ENCODE peak calls at places on chromosome 17, in six cellular contexts. C, A, M, U, F and L are unnamed samples.

GRCh38 chr17:77151236-77151635 is 10.5 kb downstream of the SEC14L1 start:
- DNase-seq in C (no peak), A (no peak), M (no peak), U (no peak), F (no peak), L (no peak)

GRCh38 chr17:61465550-61466237 is 13.5 kb downstream of the TBX4 start:
- DNase-seq in C (no peak), A (no peak), M (no peak), U (no peak), F (no peak), L (no peak)

GRCh38 chr17:21129023-21129681 is 2.4 kb downstream of the DHRS7B start:
- DNase-seq in C (no peak), A (no peak), M (no peak), U (peak; percentile 59), F (peak; percentile 65), L (peak; percentile 14)

GRCh38 chr17:78995761-78996451 is 13.7 kb downstream of the CANT1 start:
- DNase-seq in C (no peak), A (peak; percentile 37), M (peak; percentile 59), U (peak; percentile 16), F (no peak), L (no peak)

GRCh38 chr17:57582881-57583756 is 162.0 kb downstream of the CCDC182 start:
- DNase-seq in C (no peak), A (no peak), M (no peak), U (no peak), F (no peak), L (peak; percentile 53)

GRCh38 chr17:31405941-31406371 is 14.5 kb downstream of the RAB11FIP4 start:
- DNase-seq in C (no peak), A (peak; percentile 18), M (no peak), U (no peak), F (no peak), L (peak; percentile 38)

GRCh38 chr17:3213587-3213986 is 6.1 kb downstream of the OR1A1 start:
- DNase-seq in C (no peak), A (no peak), M (no peak), U (no peak), F (peak; percentile 1), L (no peak)

GRCh38 chr17:33234930-33235685 is 58.0 kb downstream of the ASIC2 start:
- DNase-seq in C (no peak), A (no peak), M (peak; percentile 73), U (peak; percentile 89), F (no peak), L (no peak)

GRCh38 chr17:80481284-80482057 is 5.1 kb upstream of the NPTX1 start:
- DNase-seq in C (no peak), A (no peak), M (no peak), U (no peak), F (no peak), L (no peak)

GRCh38 chr17:44473367-44473766 is 29.8 kb downstream of the GPATCH8 start:
- DNase-seq in C (no peak), A (no peak), M (no peak), U (peak; percentile 34), F (no peak), L (no peak)

GRCh38 chr17:78276098-78276497 is 44.7 kb downstream of the TMEM235 start:
- DNase-seq in C (no peak), A (no peak), M (no peak), U (no peak), F (no peak), L (no peak)

GRCh38 chr17:37110816-37111215 is 162.1 kb downstream of the AATF start:
- DNase-seq in C (no peak), A (no peak), M (no peak), U (no peak), F (no peak), L (no peak)

GRCh38 chr17:13393841-13394710 is 207.7 kb downstream of the HS3ST3A1 start:
- DNase-seq in C (no peak), A (no peak), M (no peak), U (peak; percentile 31), F (peak; percentile 34), L (no peak)

GRCh38 chr17:59620064-59620359 is 317 bp downstream of the CLTC start:
- DNase-seq in C (no peak), A (no peak), M (no peak), U (no peak), F (no peak), L (no peak)

GRCh38 chr17:67477687-67478086 is 100.6 kb downstream of the PITPNC1 start:
- DNase-seq in C (peak; percentile 50), A (no peak), M (no peak), U (peak; percentile 83), F (no peak), L (no peak)

GRCh38 chr17:31320791-31321190 is 631 bp downstream of the EVI2A start:
- DNase-seq in C (no peak), A (no peak), M (no peak), U (no peak), F (no peak), L (no peak)

GRCh38 chr17:67942810-67943209 is 53.5 kb downstream of the C17orf58 start:
- DNase-seq in C (no peak), A (no peak), M (peak; percentile 4), U (no peak), F (no peak), L (peak; percentile 16)

GRCh38 chr17:56754523-56755208 is 79.1 kb downstream of the C17orf67 start:
- DNase-seq in C (no peak), A (no peak), M (no peak), U (peak; percentile 56), F (peak; percentile 74), L (no peak)

GRCh38 chr17:5226940-5227878 is 7.5 kb downstream of the SCIMP start:
- DNase-seq in C (peak; percentile 67), A (no peak), M (no peak), U (no peak), F (no peak), L (no peak)

GRCh38 chr17:64148017-64148631 is 18.2 kb upstream of the ERN1 start:
- DNase-seq in C (no peak), A (no peak), M (no peak), U (peak; percentile 6), F (no peak), L (peak; percentile 33)

GRCh38 chr17:68993112-68993511 is 37.9 kb upstream of the ABCA8 start:
- DNase-seq in C (no peak), A (no peak), M (no peak), U (peak; percentile 22), F (no peak), L (no peak)

GRCh38 chr17:83103200-83103937 is 24.0 kb downstream of the METRNL start:
- DNase-seq in C (no peak), A (no peak), M (no peak), U (peak; percentile 49), F (peak; percentile 76), L (peak; percentile 38)

GRCh38 chr17:35183332-35183731 is 10.9 kb downstream of the SLC35G3 start:
- DNase-seq in C (no peak), A (no peak), M (no peak), U (no peak), F (no peak), L (no peak)

GRCh38 chr17:27263386-27263785 is 30.5 kb upstream of the WSB1 start:
- DNase-seq in C (no peak), A (no peak), M (no peak), U (no peak), F (no peak), L (no peak)

GRCh38 chr17:72542317-72542716 is 421.5 kb downstream of the SOX9 start:
- DNase-seq in C (no peak), A (no peak), M (no peak), U (no peak), F (no peak), L (no peak)

GRCh38 chr17:8123695-8124349 is at the start of gene HES7:
- DNase-seq in C (no peak), A (no peak), M (no peak), U (no peak), F (peak; percentile 70), L (peak; percentile 29)